ENCODE peak calls at places on chromosomes 12 and 14, in four cellular contexts. A, O, N and M are unnamed samples.

GRCh38 chr12:58349161-58349560 is 407.8 kb downstream of the ATP23 start:
- DNase-seq in A (no peak), O (no peak), N (no peak), M (no peak)

GRCh38 chr12:92134638-92135274 is 10.9 kb downstream of the BTG1 start:
- DNase-seq in A (no peak), O (no peak), N (peak; percentile 56), M (no peak)

GRCh38 chr12:42757735-42758134 is 168.2 kb upstream of the PRICKLE1 start:
- DNase-seq in A (no peak), O (no peak), N (no peak), M (no peak)

GRCh38 chr12:94763461-94763860 is 113.1 kb upstream of the TMCC3 start:
- DNase-seq in A (no peak), O (no peak), N (no peak), M (no peak)

GRCh38 chr12:65164774-65165173 is 4.6 kb upstream of the LEMD3 start:
- DNase-seq in A (no peak), O (no peak), N (no peak), M (no peak)

GRCh38 chr14:92659765-92660561 is 88.5 kb downstream of the LGMN start:
- DNase-seq in A (no peak), O (no peak), N (no peak), M (no peak)

GRCh38 chr14:100806386-100806785 is 19.5 kb upstream of the MEG3 start:
- DNase-seq in A (no peak), O (no peak), N (no peak), M (peak; percentile 27)

GRCh38 chr12:29639893-29640495 is 142.5 kb upstream of the OVCH1 start:
- DNase-seq in A (no peak), O (no peak), N (no peak), M (peak; percentile 69)

GRCh38 chr12:54658306-54659264 is 10.4 kb upstream of the DCD start:
- DNase-seq in A (peak; percentile 9), O (peak; percentile 92), N (peak; percentile 10), M (no peak)